ENCODE peak calls at places on chromosomes 5 and 9, in six cellular contexts. Z is AG08395; V is naive thymus-derived CD4-positive, alpha-beta T cell; R is activated CD8-positive, alpha-beta memory T cell treated with anti-CD3 and anti-CD28 coated beads, Interleukin-2, amount 50 U/mL, for 4 hours; J is thyroid gland; Y is amniotic stem cell. O is an unnamed sample.
A peak's percentile ranks its signal among the peaks of the same experiment; 100 is the strongest.

GRCh38 chr9:127977877-127978647 is 2.7 kb downstream of the EEIG1 start:
- DNase-seq in Z (peak; percentile 69), V (no peak), R (no peak), J (peak; percentile 74), Y (peak; percentile 40), O (peak; percentile 32)

GRCh38 chr9:33458444-33458843 is 11.1 kb upstream of the AQP3 start:
- DNase-seq in Z (no peak), V (no peak), R (peak; percentile 72), J (no peak), Y (no peak), O (peak; percentile 82)

GRCh38 chr9:92010705-92011536 is 60.9 kb upstream of the ROR2 start:
- DNase-seq in Z (no peak), V (no peak), R (no peak), J (no peak), Y (no peak), O (no peak)

GRCh38 chr9:31519826-31520225 is 864.6 kb upstream of the ACO1 start:
- DNase-seq in Z (no peak), V (no peak), R (no peak), J (no peak), Y (no peak), O (no peak)

GRCh38 chr9:35993976-35994720 is 36.2 kb upstream of the OR2S2 start:
- DNase-seq in Z (no peak), V (no peak), R (no peak), J (no peak), Y (no peak), O (no peak)

GRCh38 chr9:19174127-19174921 is 47.0 kb upstream of the PLIN2 start:
- DNase-seq in Z (peak; percentile 94), V (peak; percentile 51), R (peak; percentile 27), J (peak; percentile 46), Y (peak; percentile 81), O (peak; percentile 78)

GRCh38 chr5:38369692-38370091 is 111.3 kb downstream of the EGFLAM start:
- DNase-seq in Z (no peak), V (no peak), R (no peak), J (no peak), Y (no peak), O (no peak)

GRCh38 chr9:97508852-97509251 is 7.4 kb downstream of the TMOD1 start:
- DNase-seq in Z (no peak), V (no peak), R (no peak), J (no peak), Y (no peak), O (no peak)

GRCh38 chr5:40551706-40552557 is 127.8 kb upstream of the PTGER4 start:
- DNase-seq in Z (peak; percentile 86), V (no peak), R (no peak), J (no peak), Y (peak; percentile 77), O (peak; percentile 85)

GRCh38 chr5:117246386-117246785 is 671.8 kb upstream of the SEMA6A start:
- DNase-seq in Z (no peak), V (no peak), R (no peak), J (no peak), Y (no peak), O (no peak)

GRCh38 chr5:8340739-8341344 is 471.9 kb downstream of the MTRR start:
- DNase-seq in Z (peak; percentile 43), V (no peak), R (no peak), J (peak; percentile 65), Y (no peak), O (peak; percentile 6)

GRCh38 chr5:109688647-109688998 is 1.1 kb upstream of the MAN2A1 start:
- DNase-seq in Z (no peak), V (no peak), R (no peak), J (no peak), Y (no peak), O (no peak)

GRCh38 chr5:122295138-122295537 is 16.9 kb upstream of the SNCAIP start:
- DNase-seq in Z (no peak), V (no peak), R (no peak), J (no peak), Y (no peak), O (peak; percentile 3)

GRCh38 chr9:133513214-133514088 is 11.3 kb downstream of the MYMK start:
- DNase-seq in Z (no peak), V (no peak), R (no peak), J (no peak), Y (no peak), O (no peak)

GRCh38 chr5:91487420-91487819 is 104.3 kb upstream of the ARRDC3 start:
- DNase-seq in Z (no peak), V (no peak), R (no peak), J (no peak), Y (no peak), O (no peak)

GRCh38 chr5:14244721-14245518 is 101.8 kb downstream of the TRIO start:
- DNase-seq in Z (no peak), V (no peak), R (no peak), J (no peak), Y (no peak), O (no peak)

GRCh38 chr5:107651326-107651725 is 19.4 kb downstream of the EFNA5 start:
- DNase-seq in Z (no peak), V (no peak), R (no peak), J (no peak), Y (no peak), O (no peak)